ENCODE peak calls at places on chromosomes 13 and 19, in ten cellular contexts. One of them, this sample, is unnamed.

GRCh38 chr13:24218977-24219376 is 58.5 kb downstream of the SPATA13 start:
- DNase-seq in GM12891: no peak
- DNase-seq in MM.1S: no peak
- DNase-seq in tibial artery: no peak
- DNase-seq in WTC11: no peak
- DNase-seq in stimulated activated CD4-positive, alpha-beta T cell treated with anti-CD3 and anti-CD28 coated beads, Interleukin-4, amount 100 ng/mL, for 4 hours: no peak
- DNase-seq in AG04450: no peak
- DNase-seq in nephron progenitor cell: no peak
- DNase-seq in heart right ventricle: no peak
- DNase-seq in psoas muscle: no peak
- DNase-seq in this sample: no peak

GRCh38 chr19:53906211-53907192 is 2.6 kb upstream of the CACNG7 start:
- DNase-seq in GM12891: peak
- DNase-seq in MM.1S: no peak
- DNase-seq in tibial artery: no peak
- DNase-seq in WTC11: peak
- DNase-seq in stimulated activated CD4-positive, alpha-beta T cell treated with anti-CD3 and anti-CD28 coated beads, Interleukin-4, amount 100 ng/mL, for 4 hours: peak
- DNase-seq in AG04450: no peak
- DNase-seq in nephron progenitor cell: peak
- DNase-seq in heart right ventricle: peak
- DNase-seq in psoas muscle: peak
- DNase-seq in this sample: no peak

GRCh38 chr13:34172048-34172447 is 354.1 kb downstream of the RFC3 start:
- DNase-seq in GM12891: no peak
- DNase-seq in MM.1S: no peak
- DNase-seq in tibial artery: no peak
- DNase-seq in WTC11: no peak
- DNase-seq in stimulated activated CD4-positive, alpha-beta T cell treated with anti-CD3 and anti-CD28 coated beads, Interleukin-4, amount 100 ng/mL, for 4 hours: no peak
- DNase-seq in AG04450: no peak
- DNase-seq in nephron progenitor cell: no peak
- DNase-seq in heart right ventricle: no peak
- DNase-seq in psoas muscle: no peak
- DNase-seq in this sample: no peak

GRCh38 chr13:41985788-41986508 is 25.0 kb upstream of the VWA8 start:
- DNase-seq in GM12891: no peak
- DNase-seq in MM.1S: no peak
- DNase-seq in tibial artery: no peak
- DNase-seq in WTC11: no peak
- DNase-seq in stimulated activated CD4-positive, alpha-beta T cell treated with anti-CD3 and anti-CD28 coated beads, Interleukin-4, amount 100 ng/mL, for 4 hours: no peak
- DNase-seq in AG04450: no peak
- DNase-seq in nephron progenitor cell: no peak
- DNase-seq in heart right ventricle: no peak
- DNase-seq in psoas muscle: no peak
- DNase-seq in this sample: no peak

GRCh38 chr19:31214086-31214485 is 135.2 kb downstream of the TSHZ3 start:
- DNase-seq in GM12891: no peak
- DNase-seq in MM.1S: peak
- DNase-seq in tibial artery: peak
- DNase-seq in WTC11: no peak
- DNase-seq in stimulated activated CD4-positive, alpha-beta T cell treated with anti-CD3 and anti-CD28 coated beads, Interleukin-4, amount 100 ng/mL, for 4 hours: peak
- DNase-seq in AG04450: peak
- DNase-seq in nephron progenitor cell: no peak
- DNase-seq in heart right ventricle: peak
- DNase-seq in psoas muscle: peak
- DNase-seq in this sample: peak

GRCh38 chr13:113429608-113429985 is 23.7 kb downstream of the ADPRHL1 start:
- DNase-seq in GM12891: no peak
- DNase-seq in MM.1S: no peak
- DNase-seq in tibial artery: no peak
- DNase-seq in WTC11: no peak
- DNase-seq in stimulated activated CD4-positive, alpha-beta T cell treated with anti-CD3 and anti-CD28 coated beads, Interleukin-4, amount 100 ng/mL, for 4 hours: no peak
- DNase-seq in AG04450: no peak
- DNase-seq in nephron progenitor cell: no peak
- DNase-seq in heart right ventricle: no peak
- DNase-seq in psoas muscle: no peak
- DNase-seq in this sample: no peak

GRCh38 chr13:36674337-36675212 is 755 bp downstream of the SERTM1 start:
- DNase-seq in GM12891: no peak
- DNase-seq in MM.1S: no peak
- DNase-seq in tibial artery: no peak
- DNase-seq in WTC11: peak
- DNase-seq in stimulated activated CD4-positive, alpha-beta T cell treated with anti-CD3 and anti-CD28 coated beads, Interleukin-4, amount 100 ng/mL, for 4 hours: no peak
- DNase-seq in AG04450: no peak
- DNase-seq in nephron progenitor cell: peak
- DNase-seq in heart right ventricle: no peak
- DNase-seq in psoas muscle: no peak
- DNase-seq in this sample: no peak

GRCh38 chr19:947707-948533 is 22.1 kb downstream of the ARID3A start:
- DNase-seq in GM12891: peak
- DNase-seq in MM.1S: no peak
- DNase-seq in tibial artery: peak
- DNase-seq in WTC11: no peak
- DNase-seq in stimulated activated CD4-positive, alpha-beta T cell treated with anti-CD3 and anti-CD28 coated beads, Interleukin-4, amount 100 ng/mL, for 4 hours: no peak
- DNase-seq in AG04450: no peak
- DNase-seq in nephron progenitor cell: no peak
- DNase-seq in heart right ventricle: peak
- DNase-seq in psoas muscle: peak
- DNase-seq in this sample: peak

GRCh38 chr13:41697578-41697977 is 240.2 kb downstream of the RGCC start:
- DNase-seq in GM12891: no peak
- DNase-seq in MM.1S: no peak
- DNase-seq in tibial artery: no peak
- DNase-seq in WTC11: peak
- DNase-seq in stimulated activated CD4-positive, alpha-beta T cell treated with anti-CD3 and anti-CD28 coated beads, Interleukin-4, amount 100 ng/mL, for 4 hours: no peak
- DNase-seq in AG04450: no peak
- DNase-seq in nephron progenitor cell: no peak
- DNase-seq in heart right ventricle: no peak
- DNase-seq in psoas muscle: no peak
- DNase-seq in this sample: no peak

GRCh38 chr19:17079710-17080440 is 4.3 kb downstream of the MYO9B start:
- DNase-seq in GM12891: peak
- DNase-seq in MM.1S: peak
- DNase-seq in tibial artery: peak
- DNase-seq in WTC11: no peak
- DNase-seq in stimulated activated CD4-positive, alpha-beta T cell treated with anti-CD3 and anti-CD28 coated beads, Interleukin-4, amount 100 ng/mL, for 4 hours: peak
- DNase-seq in AG04450: peak
- DNase-seq in nephron progenitor cell: no peak
- DNase-seq in heart right ventricle: peak
- DNase-seq in psoas muscle: peak
- DNase-seq in this sample: peak

GRCh38 chr13:72290962-72291681 is 424.1 kb upstream of the DACH1 start:
- DNase-seq in GM12891: no peak
- DNase-seq in MM.1S: no peak
- DNase-seq in tibial artery: no peak
- DNase-seq in WTC11: no peak
- DNase-seq in stimulated activated CD4-positive, alpha-beta T cell treated with anti-CD3 and anti-CD28 coated beads, Interleukin-4, amount 100 ng/mL, for 4 hours: no peak
- DNase-seq in AG04450: no peak
- DNase-seq in nephron progenitor cell: no peak
- DNase-seq in heart right ventricle: no peak
- DNase-seq in psoas muscle: no peak
- DNase-seq in this sample: no peak

GRCh38 chr13:112892759-112893569 is 76.0 kb upstream of the MCF2L start:
- DNase-seq in GM12891: no peak
- DNase-seq in MM.1S: no peak
- DNase-seq in tibial artery: no peak
- DNase-seq in WTC11: no peak
- DNase-seq in stimulated activated CD4-positive, alpha-beta T cell treated with anti-CD3 and anti-CD28 coated beads, Interleukin-4, amount 100 ng/mL, for 4 hours: no peak
- DNase-seq in AG04450: no peak
- DNase-seq in nephron progenitor cell: peak
- DNase-seq in heart right ventricle: no peak
- DNase-seq in psoas muscle: peak
- DNase-seq in this sample: no peak

GRCh38 chr19:42132030-42132628 is at the start of gene POU2F2:
- DNase-seq in GM12891: peak
- DNase-seq in MM.1S: peak
- DNase-seq in tibial artery: peak
- DNase-seq in WTC11: peak
- DNase-seq in stimulated activated CD4-positive, alpha-beta T cell treated with anti-CD3 and anti-CD28 coated beads, Interleukin-4, amount 100 ng/mL, for 4 hours: peak
- DNase-seq in AG04450: no peak
- DNase-seq in nephron progenitor cell: no peak
- DNase-seq in heart right ventricle: peak
- DNase-seq in psoas muscle: peak
- DNase-seq in this sample: peak

GRCh38 chr13:35530147-35530546 is 53.7 kb upstream of the MAB21L1 start:
- DNase-seq in GM12891: no peak
- DNase-seq in MM.1S: no peak
- DNase-seq in tibial artery: no peak
- DNase-seq in WTC11: no peak
- DNase-seq in stimulated activated CD4-positive, alpha-beta T cell treated with anti-CD3 and anti-CD28 coated beads, Interleukin-4, amount 100 ng/mL, for 4 hours: no peak
- DNase-seq in AG04450: no peak
- DNase-seq in nephron progenitor cell: no peak
- DNase-seq in heart right ventricle: peak
- DNase-seq in psoas muscle: no peak
- DNase-seq in this sample: no peak

GRCh38 chr13:111270765-111271164 is 49.7 kb upstream of the TEX29 start:
- DNase-seq in GM12891: no peak
- DNase-seq in MM.1S: no peak
- DNase-seq in tibial artery: no peak
- DNase-seq in WTC11: no peak
- DNase-seq in stimulated activated CD4-positive, alpha-beta T cell treated with anti-CD3 and anti-CD28 coated beads, Interleukin-4, amount 100 ng/mL, for 4 hours: no peak
- DNase-seq in AG04450: no peak
- DNase-seq in nephron progenitor cell: no peak
- DNase-seq in heart right ventricle: no peak
- DNase-seq in psoas muscle: no peak
- DNase-seq in this sample: no peak

GRCh38 chr19:2225415-2226050 is 10.6 kb downstream of the PLEKHJ1 start:
- DNase-seq in GM12891: no peak
- DNase-seq in MM.1S: no peak
- DNase-seq in tibial artery: no peak
- DNase-seq in WTC11: no peak
- DNase-seq in stimulated activated CD4-positive, alpha-beta T cell treated with anti-CD3 and anti-CD28 coated beads, Interleukin-4, amount 100 ng/mL, for 4 hours: no peak
- DNase-seq in AG04450: no peak
- DNase-seq in nephron progenitor cell: no peak
- DNase-seq in heart right ventricle: no peak
- DNase-seq in psoas muscle: no peak
- DNase-seq in this sample: no peak

GRCh38 chr19:3374369-3375112 is 8.2 kb downstream of the NFIC start:
- DNase-seq in GM12891: no peak
- DNase-seq in MM.1S: no peak
- DNase-seq in tibial artery: peak
- DNase-seq in WTC11: no peak
- DNase-seq in stimulated activated CD4-positive, alpha-beta T cell treated with anti-CD3 and anti-CD28 coated beads, Interleukin-4, amount 100 ng/mL, for 4 hours: no peak
- DNase-seq in AG04450: no peak
- DNase-seq in nephron progenitor cell: no peak
- DNase-seq in heart right ventricle: peak
- DNase-seq in psoas muscle: peak
- DNase-seq in this sample: peak

GRCh38 chr19:5588441-5588840 is 20.7 kb upstream of the TINCR start:
- DNase-seq in GM12891: no peak
- DNase-seq in MM.1S: no peak
- DNase-seq in tibial artery: no peak
- DNase-seq in WTC11: no peak
- DNase-seq in stimulated activated CD4-positive, alpha-beta T cell treated with anti-CD3 and anti-CD28 coated beads, Interleukin-4, amount 100 ng/mL, for 4 hours: no peak
- DNase-seq in AG04450: no peak
- DNase-seq in nephron progenitor cell: no peak
- DNase-seq in heart right ventricle: no peak
- DNase-seq in psoas muscle: peak
- DNase-seq in this sample: no peak

This sample was measured in thyroid gland.